ENCODE peak calls at places on chromosomes 1 and 21, in six cellular contexts. A, B, Q, K, C and S are unnamed samples.

GRCh38 chr21:37532868-37533780 is 166.6 kb downstream of the DYRK1A start:
- DNase-seq in A (peak), B (no peak), Q (no peak), K (no peak), C (no peak), S (peak)

GRCh38 chr1:62693123-62693522 is 4.9 kb upstream of the DOCK7 start:
- DNase-seq in A (no peak), B (no peak), Q (no peak), K (no peak), C (no peak), S (no peak)

GRCh38 chr1:33045814-33046213 is 9.1 kb upstream of the AK2 start:
- DNase-seq in A (no peak), B (peak), Q (peak), K (no peak), C (no peak), S (no peak)

GRCh38 chr21:45319461-45320211 is 31.9 kb upstream of the POFUT2 start:
- DNase-seq in A (no peak), B (no peak), Q (peak), K (no peak), C (no peak), S (no peak)

GRCh38 chr1:19268445-19268844 is 16.8 kb downstream of the MRTO4 start:
- DNase-seq in A (no peak), B (no peak), Q (no peak), K (no peak), C (no peak), S (no peak)

GRCh38 chr1:155082941-155083541 is 4.4 kb downstream of the EFNA3 start:
- DNase-seq in A (no peak), B (no peak), Q (no peak), K (no peak), C (no peak), S (no peak)

GRCh38 chr1:22728751-22729399 is 18.2 kb downstream of the EPHB2 start:
- DNase-seq in A (no peak), B (no peak), Q (peak), K (peak), C (no peak), S (no peak)

GRCh38 chr21:39313457-39314154 is at the start of gene BRWD1:
- DNase-seq in A (peak), B (peak), Q (peak), K (peak), C (peak), S (peak)

GRCh38 chr1:115908565-115909334 is 67.6 kb upstream of the SLC22A15 start:
- DNase-seq in A (no peak), B (no peak), Q (no peak), K (no peak), C (no peak), S (no peak)

GRCh38 chr1:76891931-76892330 is 24.7 kb downstream of the ST6GALNAC5 start:
- DNase-seq in A (no peak), B (peak), Q (peak), K (no peak), C (no peak), S (no peak)

GRCh38 chr1:198680174-198680871 is 41.5 kb downstream of the PTPRC start:
- DNase-seq in A (no peak), B (no peak), Q (no peak), K (no peak), C (no peak), S (no peak)

GRCh38 chr1:119184972-119185371 is 44.5 kb upstream of the WARS2 start:
- DNase-seq in A (no peak), B (peak), Q (no peak), K (no peak), C (no peak), S (no peak)

GRCh38 chr1:163824490-163824889 is 502.7 kb downstream of the NUF2 start:
- DNase-seq in A (no peak), B (no peak), Q (peak), K (no peak), C (no peak), S (no peak)

GRCh38 chr1:53127546-53127945 is 14.9 kb downstream of the SLC1A7 start:
- DNase-seq in A (no peak), B (no peak), Q (no peak), K (no peak), C (no peak), S (no peak)

GRCh38 chr1:67682659-67683197 is 2.3 kb upstream of the GADD45A start:
- DNase-seq in A (no peak), B (no peak), Q (peak), K (no peak), C (no peak), S (no peak)

GRCh38 chr1:172239894-172240293 is 180.6 kb upstream of the C1orf105 start:
- DNase-seq in A (no peak), B (no peak), Q (no peak), K (peak), C (no peak), S (no peak)

GRCh38 chr1:92953491-92953890 is 7.8 kb downstream of the DIPK1A start:
- DNase-seq in A (peak), B (peak), Q (no peak), K (no peak), C (peak), S (no peak)

GRCh38 chr1:77060000-77060399 is 159.2 kb downstream of the PIGK start:
- DNase-seq in A (no peak), B (peak), Q (no peak), K (no peak), C (no peak), S (no peak)

GRCh38 chr1:15067148-15067547 is 86.4 kb upstream of the TMEM51 start:
- DNase-seq in A (no peak), B (no peak), Q (no peak), K (no peak), C (no peak), S (no peak)

GRCh38 chr1:70587803-70588465 is 176.9 kb downstream of the CTH start:
- DNase-seq in A (no peak), B (no peak), Q (no peak), K (no peak), C (no peak), S (no peak)

GRCh38 chr1:32666866-32667566 is 16.0 kb downstream of the RBBP4 start:
- DNase-seq in A (no peak), B (no peak), Q (no peak), K (no peak), C (no peak), S (no peak)

GRCh38 chr1:117128323-117129079 is 7.0 kb upstream of the TRIM45 start:
- DNase-seq in A (no peak), B (peak), Q (peak), K (no peak), C (no peak), S (no peak)